ENCODE peak calls at places on chromosomes 12 and 14, in six cellular contexts. One of them, this sample, is unnamed. For H3K4me1, the result is how much of the 10 kb centered on the place peaks cover.

GRCh38 chr14:39673141-39674133 is 241.2 kb upstream of the FBXO33 start:
- ATAC-seq in GM12878: no peak
- ATAC-seq in PC-3: no peak
- ATAC-seq in lower lobe of right lung: no peak
- ATAC-seq in heart right ventricle: no peak
- ATAC-seq in gastrocnemius medialis: no peak
- ATAC-seq in this sample: no peak

GRCh38 chr14:45222485-45223262 is 30.3 kb downstream of the MIS18BP1 start:
- ATAC-seq in PC-3: no peak
- ATAC-seq in lower lobe of right lung: no peak
- ATAC-seq in GM12878: peak
- ATAC-seq in heart right ventricle: no peak
- ATAC-seq in gastrocnemius medialis: no peak
- ATAC-seq in this sample: no peak

GRCh38 chr14:102958461-102958860 is 36.0 kb downstream of the AMN start:
- ATAC-seq in PC-3: no peak
- ATAC-seq in gastrocnemius medialis: no peak
- ATAC-seq in GM12878: no peak
- ATAC-seq in lower lobe of right lung: no peak
- ATAC-seq in heart right ventricle: no peak
- ATAC-seq in this sample: no peak

GRCh38 chr12:82504411-82504810 is 146.1 kb downstream of the METTL25 start:
- ATAC-seq in GM12878: no peak
- ATAC-seq in heart right ventricle: no peak
- ATAC-seq in gastrocnemius medialis: no peak
- ATAC-seq in PC-3: no peak
- ATAC-seq in lower lobe of right lung: no peak
- ATAC-seq in this sample: no peak

GRCh38 chr12:106179086-106179485 is 40.3 kb upstream of the NUAK1 start:
- ATAC-seq in GM12878: no peak
- ATAC-seq in lower lobe of right lung: peak
- ATAC-seq in heart right ventricle: peak
- ATAC-seq in gastrocnemius medialis: peak
- ATAC-seq in PC-3: no peak
- ATAC-seq in this sample: peak

GRCh38 chr14:77613207-77613606 is 3.2 kb downstream of the SPTLC2 start:
- ATAC-seq in gastrocnemius medialis: no peak
- ATAC-seq in GM12878: no peak
- ATAC-seq in PC-3: no peak
- ATAC-seq in lower lobe of right lung: no peak
- ATAC-seq in heart right ventricle: no peak
- ATAC-seq in this sample: no peak

GRCh38 chr14:99554757-99555531 is 49.1 kb downstream of the CCDC85C start:
- ATAC-seq in gastrocnemius medialis: no peak
- ATAC-seq in heart right ventricle: peak
- ATAC-seq in GM12878: no peak
- ATAC-seq in lower lobe of right lung: peak
- ATAC-seq in PC-3: peak
- ATAC-seq in this sample: peak

GRCh38 chr14:22671622-22672021 is 27.5 kb upstream of the OR6J1 start:
- ATAC-seq in lower lobe of right lung: no peak
- ATAC-seq in PC-3: no peak
- ATAC-seq in gastrocnemius medialis: no peak
- ATAC-seq in GM12878: peak
- ATAC-seq in heart right ventricle: no peak
- ATAC-seq in this sample: no peak

GRCh38 chr14:95540236-95540635 is 5.4 kb downstream of the GLRX5 start:
- ATAC-seq in gastrocnemius medialis: no peak
- ATAC-seq in heart right ventricle: no peak
- ATAC-seq in PC-3: no peak
- ATAC-seq in GM12878: no peak
- ATAC-seq in lower lobe of right lung: no peak
- ATAC-seq in this sample: no peak

GRCh38 chr14:88030079-88030478 is 25.1 kb downstream of the GPR65 start:
- ATAC-seq in PC-3: no peak
- ATAC-seq in gastrocnemius medialis: no peak
- ATAC-seq in heart right ventricle: no peak
- ATAC-seq in GM12878: no peak
- ATAC-seq in lower lobe of right lung: no peak
- ATAC-seq in this sample: no peak

GRCh38 chr12:97292588-97292987 is 170.0 kb upstream of the RMST start:
- ATAC-seq in GM12878: peak
- ATAC-seq in gastrocnemius medialis: no peak
- ATAC-seq in PC-3: no peak
- ATAC-seq in lower lobe of right lung: no peak
- ATAC-seq in heart right ventricle: no peak
- ATAC-seq in this sample: no peak

GRCh38 chr12:94873368-94874085 is 130.0 kb downstream of the NDUFA12 start:
- ATAC-seq in PC-3: peak
- ATAC-seq in heart right ventricle: peak
- ATAC-seq in GM12878: peak
- ATAC-seq in gastrocnemius medialis: no peak
- ATAC-seq in lower lobe of right lung: peak
- ATAC-seq in this sample: peak

GRCh38 chr12:26122681-26123481 is 2.0 kb downstream of the BHLHE41 start:
- ATAC-seq in GM12878: peak
- ATAC-seq in gastrocnemius medialis: peak
- ATAC-seq in heart right ventricle: peak
- ATAC-seq in PC-3: no peak
- ATAC-seq in lower lobe of right lung: peak
- ATAC-seq in this sample: peak
- TF ChIP-seq CTCF in GM12878: peak
- TF ChIP-seq CTCF in gastrocnemius medialis: no peak
- TF ChIP-seq CTCF in heart right ventricle: peak
- TF ChIP-seq CTCF in PC-3: peak
- TF ChIP-seq CTCF in lower lobe of right lung: no peak
- TF ChIP-seq CTCF in this sample: peak

GRCh38 chr14:31913370-31913769 is 163.7 kb upstream of the ARHGAP5 start:
- ATAC-seq in gastrocnemius medialis: no peak
- ATAC-seq in lower lobe of right lung: no peak
- ATAC-seq in heart right ventricle: no peak
- ATAC-seq in PC-3: no peak
- ATAC-seq in GM12878: no peak
- ATAC-seq in this sample: no peak
- H3K4me3 ChIP-seq in gastrocnemius medialis: no peak
- H3K4me3 ChIP-seq in lower lobe of right lung: no peak
- H3K4me3 ChIP-seq in heart right ventricle: no peak
- H3K4me3 ChIP-seq in PC-3: no peak
- H3K4me3 ChIP-seq in GM12878: no peak
- H3K4me3 ChIP-seq in this sample: no peak

GRCh38 chr12:123998960-123999359 is 25.9 kb downstream of the ZNF664 start:
- ATAC-seq in PC-3: no peak
- ATAC-seq in gastrocnemius medialis: no peak
- ATAC-seq in lower lobe of right lung: no peak
- ATAC-seq in GM12878: no peak
- ATAC-seq in heart right ventricle: no peak
- ATAC-seq in this sample: no peak

GRCh38 chr12:124001343-124001742 is 28.3 kb downstream of the ZNF664 start:
- ATAC-seq in GM12878: no peak
- ATAC-seq in heart right ventricle: no peak
- ATAC-seq in gastrocnemius medialis: no peak
- ATAC-seq in PC-3: no peak
- ATAC-seq in lower lobe of right lung: no peak
- ATAC-seq in this sample: no peak

GRCh38 chr12:124002021-124002640 is 29.1 kb downstream of the ZNF664 start:
- ATAC-seq in heart right ventricle: peak
- ATAC-seq in GM12878: no peak
- ATAC-seq in gastrocnemius medialis: no peak
- ATAC-seq in PC-3: no peak
- ATAC-seq in lower lobe of right lung: peak
- ATAC-seq in this sample: no peak

GRCh38 chr12:123998344-123998941 is 25.4 kb downstream of the ZNF664 start:
- ATAC-seq in heart right ventricle: no peak
- ATAC-seq in GM12878: no peak
- ATAC-seq in lower lobe of right lung: no peak
- ATAC-seq in PC-3: no peak
- ATAC-seq in gastrocnemius medialis: no peak
- ATAC-seq in this sample: no peak

DNA sequence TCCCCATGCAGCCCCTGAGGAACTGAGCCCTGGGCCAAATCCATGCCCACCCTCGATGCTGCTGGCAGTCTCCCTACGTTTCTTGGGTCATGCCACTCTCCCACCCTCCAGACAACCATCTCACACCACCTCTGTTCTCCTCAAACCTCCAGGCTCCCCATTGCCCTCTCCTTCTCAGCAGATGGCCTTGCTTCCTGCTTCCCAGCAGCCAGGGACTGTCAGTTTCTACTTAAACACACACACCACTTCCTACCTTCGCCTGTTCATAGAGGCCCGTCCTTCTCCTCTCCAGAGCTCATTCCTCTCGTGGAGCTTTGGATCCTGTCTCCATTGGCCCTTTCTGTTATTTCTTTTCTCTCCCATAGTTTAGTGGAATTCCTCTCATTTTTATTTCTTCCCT is 27.1 kb downstream of the ZNF664 start:
- ATAC-seq in GM12878: no peak
- ATAC-seq in heart right ventricle: no peak
- ATAC-seq in PC-3: no peak
- ATAC-seq in lower lobe of right lung: no peak
- ATAC-seq in gastrocnemius medialis: no peak
- ATAC-seq in this sample: no peak
- H3K4me1 ChIP-seq in GM12878: under half
- H3K4me1 ChIP-seq in heart right ventricle: under half
- H3K4me1 ChIP-seq in PC-3: under half
- H3K4me1 ChIP-seq in lower lobe of right lung: under half
- H3K4me1 ChIP-seq in gastrocnemius medialis: under half
- H3K4me1 ChIP-seq in this sample: under half

DNA sequence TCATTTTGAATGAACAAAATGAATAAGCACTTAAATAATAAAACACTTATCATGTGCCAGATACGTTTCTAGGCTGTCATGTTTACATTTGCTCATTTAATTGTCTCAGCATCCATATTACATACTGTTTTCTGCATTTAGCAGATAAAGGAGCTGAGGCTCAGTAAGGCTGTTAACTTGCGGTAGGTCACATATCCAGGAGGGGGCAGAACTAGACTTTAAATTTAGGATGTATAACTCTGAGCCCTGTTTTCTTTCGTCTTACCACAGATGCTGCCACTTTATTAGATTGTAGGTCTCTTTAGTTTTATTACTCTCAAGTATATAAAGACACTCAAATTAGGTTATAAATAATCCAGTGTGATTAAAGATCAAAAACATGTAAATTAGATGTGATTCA is 17.7 kb downstream of the IRAK4 start:
- ATAC-seq in PC-3: peak
- ATAC-seq in lower lobe of right lung: peak
- ATAC-seq in GM12878: peak
- ATAC-seq in gastrocnemius medialis: no peak
- ATAC-seq in heart right ventricle: no peak
- ATAC-seq in this sample: no peak
- TF ChIP-seq CTCF in PC-3: peak
- TF ChIP-seq CTCF in lower lobe of right lung: peak
- TF ChIP-seq CTCF in GM12878: no peak
- TF ChIP-seq CTCF in gastrocnemius medialis: no peak
- TF ChIP-seq CTCF in heart right ventricle: peak
- TF ChIP-seq CTCF in this sample: no peak

DNA sequence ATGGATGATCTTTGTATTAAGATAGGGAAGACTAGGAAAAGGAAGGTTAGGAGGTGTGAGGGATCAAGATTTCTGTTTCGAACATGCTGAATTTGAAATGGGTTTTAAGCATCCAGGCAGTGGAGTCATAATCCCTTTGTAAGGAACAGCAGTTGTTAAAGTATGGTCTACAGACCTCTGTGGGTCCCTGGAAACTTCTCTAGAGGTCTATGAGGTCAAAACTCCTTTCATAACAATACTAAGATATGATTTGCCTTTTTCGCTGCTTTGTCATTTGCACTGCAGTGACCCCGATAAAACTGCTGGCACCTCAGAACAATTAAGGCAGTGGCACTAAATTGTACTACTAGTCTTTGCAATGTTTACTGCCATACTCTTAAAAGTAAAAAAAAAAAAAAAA is 1.5 kb downstream of the RAD51AP1 start:
- ATAC-seq in PC-3: no peak
- ATAC-seq in gastrocnemius medialis: no peak
- ATAC-seq in heart right ventricle: no peak
- ATAC-seq in lower lobe of right lung: no peak
- ATAC-seq in GM12878: peak
- ATAC-seq in this sample: no peak
- H3K4me3 ChIP-seq in PC-3: peak
- H3K4me3 ChIP-seq in gastrocnemius medialis: no peak
- H3K4me3 ChIP-seq in heart right ventricle: no peak
- H3K4me3 ChIP-seq in lower lobe of right lung: no peak
- H3K4me3 ChIP-seq in GM12878: peak
- H3K4me3 ChIP-seq in this sample: no peak

This sample was measured in gastroesophageal sphincter.